ENCODE peak calls at places on chromosomes 12 and 14, in six cellular contexts. One of them, this sample, is unnamed.

GRCh38 chr14:104548802-104549535 is 30.6 kb upstream of the C14orf180 start:
- DNase-seq in BE2C: no peak
- DNase-seq in pancreas: no peak
- DNase-seq in GM13977: no peak
- DNase-seq in body of pancreas: peak; percentile 2
- DNase-seq in activated CD4-positive, alpha-beta T cell treated with anti-CD3 and anti-CD28 coated beads, Interleukin-2, amount 50 U/mL, for 1 hour: no peak
- DNase-seq in this sample: no peak

GRCh38 chr14:99363616-99364290 is 91.8 kb upstream of the BCL11B start:
- DNase-seq in BE2C: no peak
- DNase-seq in pancreas: no peak
- DNase-seq in GM13977: no peak
- DNase-seq in body of pancreas: no peak
- DNase-seq in activated CD4-positive, alpha-beta T cell treated with anti-CD3 and anti-CD28 coated beads, Interleukin-2, amount 50 U/mL, for 1 hour: no peak
- DNase-seq in this sample: no peak

GRCh38 chr12:111314949-111315539 is 53.9 kb downstream of the PHETA1 start:
- DNase-seq in BE2C: no peak
- DNase-seq in pancreas: no peak
- DNase-seq in GM13977: no peak
- DNase-seq in body of pancreas: no peak
- DNase-seq in activated CD4-positive, alpha-beta T cell treated with anti-CD3 and anti-CD28 coated beads, Interleukin-2, amount 50 U/mL, for 1 hour: no peak
- DNase-seq in this sample: no peak

GRCh38 chr12:56839489-56840442 is 76.6 kb downstream of the HSD17B6 start:
- DNase-seq in BE2C: peak; percentile 54
- DNase-seq in pancreas: no peak
- DNase-seq in GM13977: peak; percentile 34
- DNase-seq in body of pancreas: peak; percentile 20
- DNase-seq in activated CD4-positive, alpha-beta T cell treated with anti-CD3 and anti-CD28 coated beads, Interleukin-2, amount 50 U/mL, for 1 hour: peak; percentile 12
- DNase-seq in this sample: no peak

GRCh38 chr12:101019667-101020066 is 190.4 kb downstream of the SLC5A8 start:
- DNase-seq in BE2C: no peak
- DNase-seq in pancreas: no peak
- DNase-seq in GM13977: no peak
- DNase-seq in body of pancreas: no peak
- DNase-seq in activated CD4-positive, alpha-beta T cell treated with anti-CD3 and anti-CD28 coated beads, Interleukin-2, amount 50 U/mL, for 1 hour: no peak
- DNase-seq in this sample: no peak

GRCh38 chr12:79053394-79053793 is 188.8 kb downstream of the SYT1 start:
- DNase-seq in BE2C: no peak
- DNase-seq in pancreas: no peak
- DNase-seq in GM13977: no peak
- DNase-seq in body of pancreas: no peak
- DNase-seq in activated CD4-positive, alpha-beta T cell treated with anti-CD3 and anti-CD28 coated beads, Interleukin-2, amount 50 U/mL, for 1 hour: no peak
- DNase-seq in this sample: no peak

GRCh38 chr14:44657688-44658388 is 150.8 kb upstream of the FSCB start:
- DNase-seq in BE2C: no peak
- DNase-seq in pancreas: no peak
- DNase-seq in GM13977: no peak
- DNase-seq in body of pancreas: no peak
- DNase-seq in activated CD4-positive, alpha-beta T cell treated with anti-CD3 and anti-CD28 coated beads, Interleukin-2, amount 50 U/mL, for 1 hour: no peak
- DNase-seq in this sample: no peak

GRCh38 chr14:59305836-59306555 is 117.5 kb downstream of the DAAM1 start:
- DNase-seq in BE2C: no peak
- DNase-seq in pancreas: no peak
- DNase-seq in GM13977: no peak
- DNase-seq in body of pancreas: no peak
- DNase-seq in activated CD4-positive, alpha-beta T cell treated with anti-CD3 and anti-CD28 coated beads, Interleukin-2, amount 50 U/mL, for 1 hour: no peak
- DNase-seq in this sample: no peak

GRCh38 chr12:34376133-34376799 is 354.0 kb downstream of the ALG10 start:
- DNase-seq in BE2C: no peak
- DNase-seq in pancreas: no peak
- DNase-seq in GM13977: no peak
- DNase-seq in body of pancreas: no peak
- DNase-seq in activated CD4-positive, alpha-beta T cell treated with anti-CD3 and anti-CD28 coated beads, Interleukin-2, amount 50 U/mL, for 1 hour: no peak
- DNase-seq in this sample: no peak

GRCh38 chr14:22848391-22849164 is 12.2 kb downstream of the MMP14 start:
- DNase-seq in BE2C: peak; percentile 33
- DNase-seq in pancreas: no peak
- DNase-seq in GM13977: peak; percentile 45
- DNase-seq in body of pancreas: peak; percentile 27
- DNase-seq in activated CD4-positive, alpha-beta T cell treated with anti-CD3 and anti-CD28 coated beads, Interleukin-2, amount 50 U/mL, for 1 hour: no peak
- DNase-seq in this sample: no peak

GRCh38 chr14:29716150-29716549 is 211.5 kb downstream of the PRKD1 start:
- DNase-seq in BE2C: no peak
- DNase-seq in pancreas: no peak
- DNase-seq in GM13977: no peak
- DNase-seq in body of pancreas: no peak
- DNase-seq in activated CD4-positive, alpha-beta T cell treated with anti-CD3 and anti-CD28 coated beads, Interleukin-2, amount 50 U/mL, for 1 hour: no peak
- DNase-seq in this sample: no peak

GRCh38 chr12:39723831-39724230 is 104.2 kb upstream of the ABCD2 start:
- DNase-seq in BE2C: peak; percentile 61
- DNase-seq in pancreas: no peak
- DNase-seq in GM13977: no peak
- DNase-seq in body of pancreas: no peak
- DNase-seq in activated CD4-positive, alpha-beta T cell treated with anti-CD3 and anti-CD28 coated beads, Interleukin-2, amount 50 U/mL, for 1 hour: no peak
- DNase-seq in this sample: no peak

GRCh38 chr12:110998165-110998564 is 77.8 kb upstream of the MYL2 start:
- DNase-seq in BE2C: no peak
- DNase-seq in pancreas: no peak
- DNase-seq in GM13977: no peak
- DNase-seq in body of pancreas: no peak
- DNase-seq in activated CD4-positive, alpha-beta T cell treated with anti-CD3 and anti-CD28 coated beads, Interleukin-2, amount 50 U/mL, for 1 hour: no peak
- DNase-seq in this sample: no peak

GRCh38 chr12:105048315-105048714 is 35.9 kb downstream of the ALDH1L2 start:
- DNase-seq in BE2C: no peak
- DNase-seq in pancreas: no peak
- DNase-seq in GM13977: no peak
- DNase-seq in body of pancreas: no peak
- DNase-seq in activated CD4-positive, alpha-beta T cell treated with anti-CD3 and anti-CD28 coated beads, Interleukin-2, amount 50 U/mL, for 1 hour: no peak
- DNase-seq in this sample: no peak

GRCh38 chr12:104309446-104309993 is 6.0 kb downstream of the EID3 start:
- DNase-seq in BE2C: no peak
- DNase-seq in pancreas: no peak
- DNase-seq in GM13977: no peak
- DNase-seq in body of pancreas: no peak
- DNase-seq in activated CD4-positive, alpha-beta T cell treated with anti-CD3 and anti-CD28 coated beads, Interleukin-2, amount 50 U/mL, for 1 hour: no peak
- DNase-seq in this sample: no peak

GRCh38 chr14:99976681-99977080 is 88.5 kb upstream of the EVL start:
- DNase-seq in BE2C: no peak
- DNase-seq in pancreas: no peak
- DNase-seq in GM13977: no peak
- DNase-seq in body of pancreas: no peak
- DNase-seq in activated CD4-positive, alpha-beta T cell treated with anti-CD3 and anti-CD28 coated beads, Interleukin-2, amount 50 U/mL, for 1 hour: no peak
- DNase-seq in this sample: no peak

GRCh38 chr12:76422878-76423438 is 74.7 kb upstream of the BBS10 start:
- DNase-seq in BE2C: no peak
- DNase-seq in pancreas: no peak
- DNase-seq in GM13977: no peak
- DNase-seq in body of pancreas: no peak
- DNase-seq in activated CD4-positive, alpha-beta T cell treated with anti-CD3 and anti-CD28 coated beads, Interleukin-2, amount 50 U/mL, for 1 hour: no peak
- DNase-seq in this sample: no peak

GRCh38 chr14:93163570-93163969 is 21.1 kb downstream of the MOAP1 start:
- DNase-seq in BE2C: no peak
- DNase-seq in pancreas: no peak
- DNase-seq in GM13977: no peak
- DNase-seq in body of pancreas: no peak
- DNase-seq in activated CD4-positive, alpha-beta T cell treated with anti-CD3 and anti-CD28 coated beads, Interleukin-2, amount 50 U/mL, for 1 hour: no peak
- DNase-seq in this sample: no peak

GRCh38 chr14:43418314-43418713 is 1088.8 kb downstream of the FSCB start:
- DNase-seq in BE2C: no peak
- DNase-seq in pancreas: no peak
- DNase-seq in GM13977: no peak
- DNase-seq in body of pancreas: no peak
- DNase-seq in activated CD4-positive, alpha-beta T cell treated with anti-CD3 and anti-CD28 coated beads, Interleukin-2, amount 50 U/mL, for 1 hour: no peak
- DNase-seq in this sample: no peak

GRCh38 chr12:122819209-122819805 is 15.9 kb upstream of the HIP1R start:
- DNase-seq in BE2C: no peak
- DNase-seq in pancreas: no peak
- DNase-seq in GM13977: no peak
- DNase-seq in body of pancreas: peak; percentile 39
- DNase-seq in activated CD4-positive, alpha-beta T cell treated with anti-CD3 and anti-CD28 coated beads, Interleukin-2, amount 50 U/mL, for 1 hour: no peak
- DNase-seq in this sample: no peak

GRCh38 chr14:104845834-104846441 is 19.1 kb upstream of the CEP170B start:
- DNase-seq in BE2C: no peak
- DNase-seq in pancreas: no peak
- DNase-seq in GM13977: no peak
- DNase-seq in body of pancreas: no peak
- DNase-seq in activated CD4-positive, alpha-beta T cell treated with anti-CD3 and anti-CD28 coated beads, Interleukin-2, amount 50 U/mL, for 1 hour: no peak
- DNase-seq in this sample: no peak

GRCh38 chr12:47817272-47818006 is 2.3 kb downstream of the HDAC7 start:
- DNase-seq in BE2C: no peak
- DNase-seq in pancreas: no peak
- DNase-seq in GM13977: no peak
- DNase-seq in body of pancreas: no peak
- DNase-seq in activated CD4-positive, alpha-beta T cell treated with anti-CD3 and anti-CD28 coated beads, Interleukin-2, amount 50 U/mL, for 1 hour: no peak
- DNase-seq in this sample: no peak

GRCh38 chr14:99072433-99072832 is 199.6 kb downstream of the BCL11B start:
- DNase-seq in BE2C: no peak
- DNase-seq in pancreas: no peak
- DNase-seq in GM13977: no peak
- DNase-seq in body of pancreas: no peak
- DNase-seq in activated CD4-positive, alpha-beta T cell treated with anti-CD3 and anti-CD28 coated beads, Interleukin-2, amount 50 U/mL, for 1 hour: no peak
- DNase-seq in this sample: no peak

GRCh38 chr14:83706555-83706954 is 1823.4 kb upstream of the FLRT2 start:
- DNase-seq in BE2C: no peak
- DNase-seq in pancreas: no peak
- DNase-seq in GM13977: no peak
- DNase-seq in body of pancreas: peak; percentile 5
- DNase-seq in activated CD4-positive, alpha-beta T cell treated with anti-CD3 and anti-CD28 coated beads, Interleukin-2, amount 50 U/mL, for 1 hour: no peak
- DNase-seq in this sample: no peak

GRCh38 chr14:64114166-64114565 is 180.0 kb downstream of the ESR2 start:
- DNase-seq in BE2C: no peak
- DNase-seq in pancreas: no peak
- DNase-seq in GM13977: no peak
- DNase-seq in body of pancreas: peak; percentile 30
- DNase-seq in activated CD4-positive, alpha-beta T cell treated with anti-CD3 and anti-CD28 coated beads, Interleukin-2, amount 50 U/mL, for 1 hour: no peak
- DNase-seq in this sample: no peak

GRCh38 chr14:105064721-105065143 is 498 bp downstream of the GPR132 start:
- DNase-seq in BE2C: no peak
- DNase-seq in pancreas: no peak
- DNase-seq in GM13977: no peak
- DNase-seq in body of pancreas: no peak
- DNase-seq in activated CD4-positive, alpha-beta T cell treated with anti-CD3 and anti-CD28 coated beads, Interleukin-2, amount 50 U/mL, for 1 hour: peak; percentile 26
- DNase-seq in this sample: no peak

GRCh38 chr14:94174622-94175402 is 690 bp downstream of the PPP4R4 start:
- DNase-seq in BE2C: peak; percentile 24
- DNase-seq in pancreas: peak; percentile 87
- DNase-seq in GM13977: no peak
- DNase-seq in body of pancreas: peak; percentile 19
- DNase-seq in activated CD4-positive, alpha-beta T cell treated with anti-CD3 and anti-CD28 coated beads, Interleukin-2, amount 50 U/mL, for 1 hour: peak; percentile 7
- DNase-seq in this sample: no peak

GRCh38 chr14:51726166-51726899 is 74.6 kb downstream of the FRMD6 start:
- DNase-seq in BE2C: no peak
- DNase-seq in pancreas: no peak
- DNase-seq in GM13977: no peak
- DNase-seq in body of pancreas: no peak
- DNase-seq in activated CD4-positive, alpha-beta T cell treated with anti-CD3 and anti-CD28 coated beads, Interleukin-2, amount 50 U/mL, for 1 hour: no peak
- DNase-seq in this sample: no peak

GRCh38 chr14:87999282-87999681 is 5.7 kb upstream of the GPR65 start:
- DNase-seq in BE2C: no peak
- DNase-seq in pancreas: no peak
- DNase-seq in GM13977: no peak
- DNase-seq in body of pancreas: no peak
- DNase-seq in activated CD4-positive, alpha-beta T cell treated with anti-CD3 and anti-CD28 coated beads, Interleukin-2, amount 50 U/mL, for 1 hour: no peak
- DNase-seq in this sample: no peak

GRCh38 chr14:94340533-94340932 is 17.4 kb upstream of the SERPINA6 start:
- DNase-seq in BE2C: no peak
- DNase-seq in pancreas: no peak
- DNase-seq in GM13977: no peak
- DNase-seq in body of pancreas: no peak
- DNase-seq in activated CD4-positive, alpha-beta T cell treated with anti-CD3 and anti-CD28 coated beads, Interleukin-2, amount 50 U/mL, for 1 hour: no peak
- DNase-seq in this sample: no peak

GRCh38 chr12:9687228-9687627 is 17.7 kb downstream of the CLEC2D start:
- DNase-seq in BE2C: no peak
- DNase-seq in pancreas: no peak
- DNase-seq in GM13977: no peak
- DNase-seq in body of pancreas: no peak
- DNase-seq in activated CD4-positive, alpha-beta T cell treated with anti-CD3 and anti-CD28 coated beads, Interleukin-2, amount 50 U/mL, for 1 hour: no peak
- DNase-seq in this sample: no peak

GRCh38 chr12:88432536-88433462 is 147.5 kb downstream of the KITLG start:
- DNase-seq in BE2C: no peak
- DNase-seq in pancreas: no peak
- DNase-seq in GM13977: no peak
- DNase-seq in body of pancreas: no peak
- DNase-seq in activated CD4-positive, alpha-beta T cell treated with anti-CD3 and anti-CD28 coated beads, Interleukin-2, amount 50 U/mL, for 1 hour: no peak
- DNase-seq in this sample: no peak

GRCh38 chr14:67650161-67650560 is 24.3 kb downstream of the VTI1B start:
- DNase-seq in BE2C: no peak
- DNase-seq in pancreas: no peak
- DNase-seq in GM13977: no peak
- DNase-seq in body of pancreas: no peak
- DNase-seq in activated CD4-positive, alpha-beta T cell treated with anti-CD3 and anti-CD28 coated beads, Interleukin-2, amount 50 U/mL, for 1 hour: no peak
- DNase-seq in this sample: no peak

This sample was measured in esophagus squamous epithelium.